ENCODE peak calls at places on chromosomes 2 and 18, in six cellular contexts. P, S, I, K, L and Q are unnamed samples.

GRCh38 chr2:43041661-43042360 is 184.6 kb downstream of the ZFP36L2 start:
- DNase-seq in L (peak), K (peak), P (peak), I (peak), S (no peak), Q (peak)

GRCh38 chr2:105744091-105744908 is 412 bp upstream of the NCK2 start:
- DNase-seq in I (peak), K (peak), S (peak), P (peak), L (peak), Q (no peak)

GRCh38 chr2:112644933-112645395 is 775 bp upstream of the SLC20A1 start:
- DNase-seq in S (no peak), I (peak), P (no peak), L (peak), K (no peak), Q (no peak)

GRCh38 chr2:233482616-233483015 is 84.0 kb downstream of the USP40 start:
- DNase-seq in P (no peak), K (no peak), I (no peak), L (no peak), S (no peak), Q (no peak)

GRCh38 chr2:42926438-42927333 is 134.3 kb upstream of the HAAO start:
- DNase-seq in L (no peak), S (no peak), K (no peak), I (no peak), P (no peak), Q (no peak)

GRCh38 chr18:76259012-76259568 is 236.0 kb downstream of the ZNF516 start:
- DNase-seq in I (no peak), P (no peak), L (no peak), K (no peak), S (no peak), Q (no peak)

GRCh38 chr2:214103199-214104001 is 307.5 kb upstream of the VWC2L start:
- DNase-seq in S (no peak), K (no peak), P (peak), I (peak), L (no peak), Q (no peak)

GRCh38 chr2:138724765-138725459 is 55.3 kb downstream of the NXPH2 start:
- DNase-seq in I (no peak), S (no peak), L (no peak), K (no peak), P (no peak), Q (no peak)

GRCh38 chr2:223943561-223944008 is 1.6 kb downstream of the WDFY1 start:
- DNase-seq in I (peak), K (peak), S (no peak), P (peak), L (no peak), Q (no peak)

GRCh38 chr2:112150447-112150846 is 12.3 kb downstream of the FBLN7 start:
- DNase-seq in S (no peak), K (no peak), P (peak), L (no peak), I (peak), Q (peak)

GRCh38 chr2:3196716-3197115 is 180.9 kb downstream of the EIPR1 start:
- DNase-seq in K (no peak), P (no peak), S (no peak), L (no peak), I (no peak), Q (no peak)

GRCh38 chr2:38076250-38076709 is 329 bp upstream of the CYP1B1 start:
- DNase-seq in K (peak), P (peak), I (peak), L (peak), S (peak), Q (peak)

GRCh38 chr2:69390001-69390400 is 3.0 kb upstream of the GFPT1 start:
- DNase-seq in L (no peak), P (peak), K (no peak), S (no peak), I (no peak), Q (no peak)